ENCODE peak calls at places on chromosome 4, in five cellular contexts. One of them, this sample, is unnamed. For H3K27me3, the result is how much of the 10 kb centered on the place peaks cover.

GRCh38 chr4:37609621-37610020 is 76.6 kb downstream of the RELL1 start:
- DNase-seq in spleen: no peak
- DNase-seq in stomach: no peak
- DNase-seq in CD8-positive, alpha-beta memory T cell: no peak
- DNase-seq in Peyer's patch: no peak
- DNase-seq in this sample: no peak

GRCh38 chr4:93529692-93530091 is 298.9 kb upstream of the ATOH1 start:
- DNase-seq in spleen: no peak
- DNase-seq in stomach: no peak
- DNase-seq in CD8-positive, alpha-beta memory T cell: no peak
- DNase-seq in Peyer's patch: no peak
- DNase-seq in this sample: no peak

GRCh38 chr4:97144199-97144598 is 999.1 kb downstream of the STPG2 start:
- DNase-seq in spleen: no peak
- DNase-seq in stomach: no peak
- DNase-seq in CD8-positive, alpha-beta memory T cell: no peak
- DNase-seq in Peyer's patch: no peak
- DNase-seq in this sample: peak

GRCh38 chr4:139603576-139604387 is 47.8 kb upstream of the SETD7 start:
- DNase-seq in spleen: no peak
- DNase-seq in stomach: no peak
- DNase-seq in CD8-positive, alpha-beta memory T cell: peak
- DNase-seq in Peyer's patch: no peak
- DNase-seq in this sample: peak

GRCh38 chr4:48640225-48640624 is 139.9 kb downstream of the FRYL start:
- DNase-seq in spleen: no peak
- DNase-seq in stomach: no peak
- DNase-seq in CD8-positive, alpha-beta memory T cell: no peak
- DNase-seq in Peyer's patch: no peak
- DNase-seq in this sample: no peak

GRCh38 chr4:54152846-54153600 is 53.1 kb downstream of the GSX2 start:
- DNase-seq in spleen: no peak
- DNase-seq in stomach: no peak
- DNase-seq in CD8-positive, alpha-beta memory T cell: no peak
- DNase-seq in Peyer's patch: no peak
- DNase-seq in this sample: no peak

GRCh38 chr4:61462451-61463326 is 262.6 kb downstream of the ADGRL3 start:
- DNase-seq in spleen: no peak
- DNase-seq in stomach: peak
- DNase-seq in CD8-positive, alpha-beta memory T cell: no peak
- DNase-seq in Peyer's patch: no peak
- DNase-seq in this sample: no peak

GRCh38 chr4:54657556-54658313 is at the start of gene KIT:
- DNase-seq in spleen: peak
- DNase-seq in stomach: peak
- DNase-seq in CD8-positive, alpha-beta memory T cell: peak
- DNase-seq in Peyer's patch: no peak
- DNase-seq in this sample: peak

GRCh38 chr4:142474398-142475087 is 371.6 kb downstream of the INPP4B start:
- DNase-seq in spleen: no peak
- DNase-seq in stomach: peak
- DNase-seq in CD8-positive, alpha-beta memory T cell: no peak
- DNase-seq in Peyer's patch: no peak
- DNase-seq in this sample: no peak

GRCh38 chr4:9964884-9965283 is 56.4 kb downstream of the SLC2A9 start:
- DNase-seq in spleen: no peak
- DNase-seq in stomach: no peak
- DNase-seq in CD8-positive, alpha-beta memory T cell: no peak
- DNase-seq in Peyer's patch: no peak
- DNase-seq in this sample: no peak

GRCh38 chr4:185346975-185347601 is 48.6 kb downstream of the LRP2BP start:
- DNase-seq in spleen: no peak
- DNase-seq in stomach: no peak
- DNase-seq in CD8-positive, alpha-beta memory T cell: no peak
- DNase-seq in Peyer's patch: no peak
- DNase-seq in this sample: no peak

GRCh38 chr4:70240192-70240591 is 2.2 kb upstream of the CSN3 start:
- DNase-seq in spleen: no peak
- DNase-seq in stomach: no peak
- DNase-seq in CD8-positive, alpha-beta memory T cell: no peak
- DNase-seq in Peyer's patch: no peak
- DNase-seq in this sample: no peak

GRCh38 chr4:25113915-25114904 is 46.0 kb downstream of the SEPSECS start:
- DNase-seq in spleen: no peak
- DNase-seq in stomach: no peak
- DNase-seq in CD8-positive, alpha-beta memory T cell: no peak
- DNase-seq in Peyer's patch: no peak
- DNase-seq in this sample: no peak

GRCh38 chr4:6199344-6199921 is 916 bp downstream of the JAKMIP1 start:
- DNase-seq in spleen: no peak
- DNase-seq in stomach: no peak
- DNase-seq in CD8-positive, alpha-beta memory T cell: no peak
- DNase-seq in Peyer's patch: no peak
- DNase-seq in this sample: no peak
- H3K27me3 ChIP-seq in spleen: half or more
- H3K27me3 ChIP-seq in stomach: under half
- H3K27me3 ChIP-seq in CD8-positive, alpha-beta memory T cell: under half
- H3K27me3 ChIP-seq in Peyer's patch: under half
- H3K27me3 ChIP-seq in this sample: under half

DNA sequence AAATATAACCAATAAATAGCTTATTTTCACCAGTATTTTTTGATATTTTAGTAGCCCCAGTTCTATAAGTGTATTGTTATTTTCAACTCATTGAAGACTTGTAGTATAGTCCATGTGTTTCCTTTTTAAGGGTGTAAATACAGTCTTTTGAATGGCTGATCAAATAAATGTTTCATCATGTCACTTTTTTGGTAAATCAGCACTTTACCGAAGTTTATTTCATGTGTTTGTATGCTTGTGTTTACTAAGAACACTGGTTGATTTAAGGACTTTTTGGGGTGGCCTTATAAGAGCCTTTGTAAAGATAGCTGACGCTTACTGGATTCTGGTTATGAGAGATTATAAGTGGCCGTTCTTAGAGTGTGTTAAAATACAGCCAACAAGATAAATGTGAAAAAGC is 2.6 kb downstream of the UBE2K start:
- DNase-seq in spleen: no peak
- DNase-seq in stomach: no peak
- DNase-seq in CD8-positive, alpha-beta memory T cell: no peak
- DNase-seq in Peyer's patch: no peak
- DNase-seq in this sample: no peak
- H3K4me3 ChIP-seq in spleen: peak
- H3K4me3 ChIP-seq in stomach: peak
- H3K4me3 ChIP-seq in CD8-positive, alpha-beta memory T cell: peak
- H3K4me3 ChIP-seq in Peyer's patch: no peak
- H3K4me3 ChIP-seq in this sample: peak

DNA sequence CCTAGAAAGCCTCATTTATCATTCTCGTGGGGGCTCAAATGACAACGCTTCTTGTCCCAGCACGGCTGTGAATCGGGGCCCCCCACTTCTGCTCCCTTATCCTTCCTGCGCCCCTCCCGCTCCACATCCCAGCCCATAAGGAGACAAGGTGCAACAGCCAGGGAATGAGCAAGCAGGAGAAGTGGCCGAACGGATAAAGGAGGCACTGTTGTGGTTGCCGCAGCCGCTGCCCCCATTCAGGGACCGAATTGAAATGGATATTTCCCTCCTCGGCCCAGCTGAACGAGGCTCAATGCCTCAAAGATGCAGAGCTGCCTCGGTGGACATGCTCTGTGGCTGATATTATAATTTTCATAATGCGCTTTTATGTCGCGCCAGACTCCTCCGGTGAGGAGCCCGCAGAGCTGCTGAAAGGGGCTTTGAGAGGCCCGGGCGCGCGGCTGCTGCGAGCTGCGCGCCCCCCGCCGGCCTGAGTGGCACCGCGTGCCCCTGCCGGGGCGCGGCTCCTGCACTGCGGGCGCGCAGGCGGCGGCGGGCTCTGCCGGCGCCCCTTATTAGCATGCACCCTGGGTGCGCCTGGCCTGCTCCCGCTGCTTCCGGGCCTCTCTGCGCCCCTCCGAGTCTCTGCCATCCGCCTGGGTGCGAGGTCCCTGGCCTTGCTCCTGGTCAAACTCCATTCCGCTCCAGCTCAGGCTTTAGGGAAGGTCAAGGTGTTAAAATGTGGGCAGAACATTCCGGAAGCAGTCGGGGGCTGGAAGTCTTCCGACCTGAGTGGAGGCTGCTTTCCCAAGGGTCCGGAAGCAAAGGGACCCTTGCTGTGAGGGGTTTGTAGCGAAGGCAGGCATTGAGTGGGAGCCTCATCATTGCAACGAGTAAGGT is 68.2 kb upstream of the TMEM33 start:
- DNase-seq in spleen: peak
- DNase-seq in stomach: no peak
- DNase-seq in CD8-positive, alpha-beta memory T cell: no peak
- DNase-seq in Peyer's patch: no peak
- DNase-seq in this sample: no peak
- H3K27me3 ChIP-seq in spleen: half or more
- H3K27me3 ChIP-seq in stomach: under half
- H3K27me3 ChIP-seq in CD8-positive, alpha-beta memory T cell: under half
- H3K27me3 ChIP-seq in Peyer's patch: under half
- H3K27me3 ChIP-seq in this sample: under half

GRCh38 chr4:87009095-87009648 is 74.4 kb downstream of the AFF1 start:
- DNase-seq in spleen: no peak
- DNase-seq in stomach: no peak
- DNase-seq in CD8-positive, alpha-beta memory T cell: no peak
- DNase-seq in Peyer's patch: peak
- DNase-seq in this sample: no peak
- H3K4me3 ChIP-seq in spleen: peak
- H3K4me3 ChIP-seq in stomach: peak
- H3K4me3 ChIP-seq in CD8-positive, alpha-beta memory T cell: peak
- H3K4me3 ChIP-seq in Peyer's patch: no peak
- H3K4me3 ChIP-seq in this sample: no peak

GRCh38 chr4:173073939-173074500 is 94.6 kb upstream of the GALNT7 start:
- DNase-seq in spleen: no peak
- DNase-seq in stomach: no peak
- DNase-seq in CD8-positive, alpha-beta memory T cell: no peak
- DNase-seq in Peyer's patch: no peak
- DNase-seq in this sample: no peak

GRCh38 chr4:173074501-173074946 is 94.1 kb upstream of the GALNT7 start:
- DNase-seq in spleen: no peak
- DNase-seq in stomach: peak
- DNase-seq in CD8-positive, alpha-beta memory T cell: no peak
- DNase-seq in Peyer's patch: no peak
- DNase-seq in this sample: no peak

GRCh38 chr4:173076903-173077629 is 91.5 kb upstream of the GALNT7 start:
- DNase-seq in spleen: no peak
- DNase-seq in stomach: no peak
- DNase-seq in CD8-positive, alpha-beta memory T cell: no peak
- DNase-seq in Peyer's patch: no peak
- DNase-seq in this sample: no peak
- H3K27me3 ChIP-seq in spleen: under half
- H3K27me3 ChIP-seq in stomach: under half
- H3K27me3 ChIP-seq in CD8-positive, alpha-beta memory T cell: under half
- H3K27me3 ChIP-seq in Peyer's patch: under half
- H3K27me3 ChIP-seq in this sample: under half

DNA sequence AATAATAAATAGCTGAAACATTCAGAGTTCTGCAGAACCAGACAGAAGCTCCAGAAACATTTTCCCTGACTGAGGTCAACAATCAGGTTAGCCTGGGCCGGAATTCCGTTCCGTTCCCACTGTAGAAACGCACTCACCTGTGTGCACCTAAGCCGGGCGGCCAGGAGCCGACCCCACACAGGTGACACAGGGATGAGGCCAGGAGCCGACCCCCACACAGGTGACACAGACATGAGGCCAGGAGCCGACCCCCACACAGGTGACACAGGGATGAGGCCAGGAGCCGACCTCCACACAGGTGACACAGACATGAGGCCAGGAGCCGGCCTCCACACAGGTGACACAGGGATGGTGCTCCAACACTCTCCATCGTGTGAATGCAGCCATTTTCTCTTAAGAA is 21.9 kb downstream of the FAT1 start:
- DNase-seq in spleen: no peak
- DNase-seq in stomach: no peak
- DNase-seq in CD8-positive, alpha-beta memory T cell: no peak
- DNase-seq in Peyer's patch: no peak
- DNase-seq in this sample: no peak
- H3K4me3 ChIP-seq in spleen: no peak
- H3K4me3 ChIP-seq in stomach: no peak
- H3K4me3 ChIP-seq in CD8-positive, alpha-beta memory T cell: no peak
- H3K4me3 ChIP-seq in Peyer's patch: no peak
- H3K4me3 ChIP-seq in this sample: no peak

This sample was measured in HAP-1.